ENCODE peak calls at places on chromosomes 12 and 14, in four cellular contexts. One of them, this sample, is unnamed. For H3K4me1, the result is how much of the 10 kb centered on the place peaks cover.

GRCh38 chr12:33609910-33610309 is 170.3 kb upstream of the SYT10 start:
- DNase-seq in psoas muscle: no peak
- DNase-seq in gastrocnemius medialis: no peak
- DNase-seq in left ventricle myocardium inferior: no peak
- DNase-seq in this sample: no peak

GRCh38 chr12:82425241-82425640 is 66.9 kb downstream of the METTL25 start:
- DNase-seq in psoas muscle: no peak
- DNase-seq in left ventricle myocardium inferior: no peak
- DNase-seq in gastrocnemius medialis: no peak
- DNase-seq in this sample: no peak

GRCh38 chr14:104903990-104904389 is 20.7 kb upstream of the PLD4 start:
- DNase-seq in left ventricle myocardium inferior: no peak
- DNase-seq in gastrocnemius medialis: no peak
- DNase-seq in psoas muscle: no peak
- DNase-seq in this sample: no peak

GRCh38 chr12:110670161-110670701 is 18.7 kb downstream of the HVCN1 start:
- DNase-seq in left ventricle myocardium inferior: no peak
- DNase-seq in gastrocnemius medialis: no peak
- DNase-seq in psoas muscle: no peak
- DNase-seq in this sample: no peak

GRCh38 chr12:23204933-23205778 is 580.2 kb downstream of the ETNK1 start:
- DNase-seq in psoas muscle: no peak
- DNase-seq in gastrocnemius medialis: no peak
- DNase-seq in left ventricle myocardium inferior: no peak
- DNase-seq in this sample: no peak

GRCh38 chr12:101828463-101829196 is 2.1 kb downstream of the GNPTAB start:
- DNase-seq in psoas muscle: no peak
- DNase-seq in left ventricle myocardium inferior: no peak
- DNase-seq in gastrocnemius medialis: peak
- DNase-seq in this sample: no peak

GRCh38 chr12:55705802-55706402 is 1.8 kb downstream of the ITGA7 start:
- DNase-seq in gastrocnemius medialis: no peak
- DNase-seq in psoas muscle: peak
- DNase-seq in left ventricle myocardium inferior: no peak
- DNase-seq in this sample: no peak

GRCh38 chr12:99977550-99977949 is 7.2 kb downstream of the ANKS1B start:
- DNase-seq in psoas muscle: no peak
- DNase-seq in gastrocnemius medialis: no peak
- DNase-seq in left ventricle myocardium inferior: no peak
- DNase-seq in this sample: no peak

GRCh38 chr12:62679569-62679968 is 212.9 kb downstream of the MON2 start:
- DNase-seq in left ventricle myocardium inferior: no peak
- DNase-seq in psoas muscle: no peak
- DNase-seq in gastrocnemius medialis: no peak
- DNase-seq in this sample: no peak

GRCh38 chr12:5200276-5201087 is 156.8 kb downstream of the KCNA5 start:
- DNase-seq in psoas muscle: peak
- DNase-seq in gastrocnemius medialis: no peak
- DNase-seq in left ventricle myocardium inferior: peak
- DNase-seq in this sample: no peak

GRCh38 chr14:81125536-81125935 is 95.2 kb downstream of the GTF2A1 start:
- DNase-seq in left ventricle myocardium inferior: no peak
- DNase-seq in gastrocnemius medialis: no peak
- DNase-seq in psoas muscle: no peak
- DNase-seq in this sample: no peak

GRCh38 chr12:121955258-121956040 is 37.1 kb downstream of the CFAP251 start:
- DNase-seq in left ventricle myocardium inferior: no peak
- DNase-seq in gastrocnemius medialis: no peak
- DNase-seq in psoas muscle: no peak
- DNase-seq in this sample: no peak

GRCh38 chr14:70748422-70748821 is 60.9 kb downstream of the MAP3K9 start:
- DNase-seq in psoas muscle: no peak
- DNase-seq in left ventricle myocardium inferior: no peak
- DNase-seq in gastrocnemius medialis: no peak
- DNase-seq in this sample: no peak

GRCh38 chr12:45789025-45789424 is 59.5 kb downstream of the ARID2 start:
- DNase-seq in left ventricle myocardium inferior: no peak
- DNase-seq in gastrocnemius medialis: no peak
- DNase-seq in psoas muscle: no peak
- DNase-seq in this sample: no peak

GRCh38 chr14:48350971-48351370 is 675.6 kb upstream of the MDGA2 start:
- DNase-seq in psoas muscle: no peak
- DNase-seq in gastrocnemius medialis: no peak
- DNase-seq in left ventricle myocardium inferior: no peak
- DNase-seq in this sample: no peak

GRCh38 chr12:57454566-57455373 is at the start of gene INHBE:
- DNase-seq in left ventricle myocardium inferior: no peak
- DNase-seq in psoas muscle: peak
- DNase-seq in gastrocnemius medialis: no peak
- DNase-seq in this sample: no peak

GRCh38 chr12:57452181-57452936 is 2.7 kb upstream of the INHBE start:
- DNase-seq in left ventricle myocardium inferior: peak
- DNase-seq in psoas muscle: peak
- DNase-seq in gastrocnemius medialis: peak
- DNase-seq in this sample: no peak

GRCh38 chr12:57452937-57453509 is 2.1 kb upstream of the INHBE start:
- DNase-seq in left ventricle myocardium inferior: peak
- DNase-seq in psoas muscle: peak
- DNase-seq in gastrocnemius medialis: peak
- DNase-seq in this sample: no peak

GRCh38 chr12:57455374-57456144 is 452 bp downstream of the INHBE start:
- DNase-seq in gastrocnemius medialis: no peak
- DNase-seq in psoas muscle: peak
- DNase-seq in left ventricle myocardium inferior: no peak
- DNase-seq in this sample: no peak

DNA sequence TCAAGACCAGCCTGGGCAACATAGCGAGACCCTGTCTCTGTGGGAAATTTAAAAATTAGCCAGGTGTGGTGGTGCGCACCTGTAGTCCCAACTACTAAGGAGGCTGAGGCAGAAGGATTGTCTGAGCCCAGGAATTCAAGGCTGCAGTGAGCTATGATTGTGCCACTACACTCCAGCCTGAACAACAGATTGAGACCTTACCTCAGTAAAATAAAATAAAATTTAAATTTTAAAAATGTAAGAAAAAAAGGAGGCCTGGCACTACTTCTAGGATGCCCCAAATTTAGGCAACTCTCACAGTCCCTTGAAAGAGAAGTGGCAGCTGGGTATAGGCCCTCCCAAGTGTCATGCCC is 918 bp upstream of the INHBE start:
- DNase-seq in gastrocnemius medialis: no peak
- DNase-seq in psoas muscle: no peak
- DNase-seq in left ventricle myocardium inferior: no peak
- DNase-seq in this sample: no peak
- H3K4me1 ChIP-seq in gastrocnemius medialis: half or more
- H3K4me1 ChIP-seq in psoas muscle: under half
- H3K4me1 ChIP-seq in left ventricle myocardium inferior: under half
- H3K4me1 ChIP-seq in this sample: under half

GRCh38 chr12:108691154-108691994 is 39.9 kb downstream of the CORO1C start:
- DNase-seq in gastrocnemius medialis: peak
- DNase-seq in left ventricle myocardium inferior: peak
- DNase-seq in psoas muscle: peak
- DNase-seq in this sample: peak

GRCh38 chr12:108691995-108692808 is 39.1 kb downstream of the CORO1C start:
- DNase-seq in psoas muscle: peak
- DNase-seq in left ventricle myocardium inferior: peak
- DNase-seq in gastrocnemius medialis: peak
- DNase-seq in this sample: no peak

GRCh38 chr12:108693186-108693585 is 38.1 kb downstream of the CORO1C start:
- DNase-seq in gastrocnemius medialis: no peak
- DNase-seq in left ventricle myocardium inferior: no peak
- DNase-seq in psoas muscle: no peak
- DNase-seq in this sample: no peak

GRCh38 chr12:108694812-108695278 is 36.5 kb downstream of the CORO1C start:
- DNase-seq in gastrocnemius medialis: peak
- DNase-seq in psoas muscle: no peak
- DNase-seq in left ventricle myocardium inferior: no peak
- DNase-seq in this sample: no peak

DNA sequence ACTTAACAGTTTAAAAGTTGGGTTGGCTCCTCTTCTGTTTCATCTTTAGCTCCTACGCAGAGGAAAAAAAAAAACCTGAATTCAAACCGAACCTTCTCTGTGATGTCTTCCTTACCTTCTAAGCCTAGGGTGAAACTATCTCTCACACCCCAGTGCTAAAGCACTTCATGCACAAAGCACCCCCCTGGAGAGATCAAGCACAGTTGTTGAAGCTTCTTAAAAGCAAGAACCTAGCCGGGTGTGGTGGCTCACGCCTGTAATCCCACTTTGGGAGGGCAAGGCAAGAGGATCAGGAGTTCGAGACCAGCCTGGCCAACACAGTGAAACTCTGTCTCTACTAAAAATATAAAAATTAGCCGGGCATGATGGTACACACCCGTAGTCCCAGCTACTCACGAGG is 37.5 kb downstream of the CORO1C start:
- DNase-seq in left ventricle myocardium inferior: no peak
- DNase-seq in psoas muscle: no peak
- DNase-seq in gastrocnemius medialis: no peak
- DNase-seq in this sample: no peak
- H3K4me1 ChIP-seq in left ventricle myocardium inferior: half or more
- H3K4me1 ChIP-seq in psoas muscle: half or more
- H3K4me1 ChIP-seq in gastrocnemius medialis: half or more
- H3K4me1 ChIP-seq in this sample: half or more

GRCh38 chr14:59482120-59482434 is 2.1 kb downstream of the L3HYPDH start:
- DNase-seq in left ventricle myocardium inferior: no peak
- DNase-seq in gastrocnemius medialis: no peak
- DNase-seq in psoas muscle: no peak
- DNase-seq in this sample: no peak

GRCh38 chr14:59483819-59484610 is at the start of the genes JKAMP and L3HYPDH:
- DNase-seq in gastrocnemius medialis: peak
- DNase-seq in left ventricle myocardium inferior: peak
- DNase-seq in psoas muscle: peak
- DNase-seq in this sample: peak

GRCh38 chr14:59482471-59483331 is 1.5 kb downstream of the L3HYPDH start:
- DNase-seq in psoas muscle: no peak
- DNase-seq in left ventricle myocardium inferior: no peak
- DNase-seq in gastrocnemius medialis: no peak
- DNase-seq in this sample: peak

GRCh38 chr14:59484611-59485174 is 376 bp downstream of the JKAMP start:
- DNase-seq in gastrocnemius medialis: no peak
- DNase-seq in psoas muscle: no peak
- DNase-seq in left ventricle myocardium inferior: no peak
- DNase-seq in this sample: no peak

GRCh38 chr14:59483360-59483759 is 848 bp downstream of the L3HYPDH start:
- DNase-seq in gastrocnemius medialis: no peak
- DNase-seq in psoas muscle: no peak
- DNase-seq in left ventricle myocardium inferior: no peak
- DNase-seq in this sample: peak
- H3K4me1 ChIP-seq in gastrocnemius medialis: under half
- H3K4me1 ChIP-seq in psoas muscle: under half
- H3K4me1 ChIP-seq in left ventricle myocardium inferior: half or more
- H3K4me1 ChIP-seq in this sample: half or more

GRCh38 chr12:27545666-27546065 is 21.7 kb downstream of the PPFIBP1 start:
- DNase-seq in gastrocnemius medialis: no peak
- DNase-seq in left ventricle myocardium inferior: no peak
- DNase-seq in psoas muscle: no peak
- DNase-seq in this sample: no peak
- H3K4me1 ChIP-seq in gastrocnemius medialis: half or more
- H3K4me1 ChIP-seq in left ventricle myocardium inferior: half or more
- H3K4me1 ChIP-seq in psoas muscle: half or more
- H3K4me1 ChIP-seq in this sample: half or more

GRCh38 chr14:99838555-99839193 is 45.5 kb downstream of the EML1 start:
- DNase-seq in gastrocnemius medialis: no peak
- DNase-seq in left ventricle myocardium inferior: no peak
- DNase-seq in psoas muscle: no peak
- DNase-seq in this sample: no peak

GRCh38 chr14:99841436-99842071 is 48.3 kb downstream of the EML1 start:
- DNase-seq in psoas muscle: no peak
- DNase-seq in left ventricle myocardium inferior: no peak
- DNase-seq in gastrocnemius medialis: no peak
- DNase-seq in this sample: no peak

GRCh38 chr14:99839696-99840095 is 46.5 kb downstream of the EML1 start:
- DNase-seq in gastrocnemius medialis: no peak
- DNase-seq in left ventricle myocardium inferior: no peak
- DNase-seq in psoas muscle: no peak
- DNase-seq in this sample: no peak

GRCh38 chr14:99840265-99840664 is 47.1 kb downstream of the EML1 start:
- DNase-seq in psoas muscle: no peak
- DNase-seq in left ventricle myocardium inferior: no peak
- DNase-seq in gastrocnemius medialis: no peak
- DNase-seq in this sample: no peak

DNA sequence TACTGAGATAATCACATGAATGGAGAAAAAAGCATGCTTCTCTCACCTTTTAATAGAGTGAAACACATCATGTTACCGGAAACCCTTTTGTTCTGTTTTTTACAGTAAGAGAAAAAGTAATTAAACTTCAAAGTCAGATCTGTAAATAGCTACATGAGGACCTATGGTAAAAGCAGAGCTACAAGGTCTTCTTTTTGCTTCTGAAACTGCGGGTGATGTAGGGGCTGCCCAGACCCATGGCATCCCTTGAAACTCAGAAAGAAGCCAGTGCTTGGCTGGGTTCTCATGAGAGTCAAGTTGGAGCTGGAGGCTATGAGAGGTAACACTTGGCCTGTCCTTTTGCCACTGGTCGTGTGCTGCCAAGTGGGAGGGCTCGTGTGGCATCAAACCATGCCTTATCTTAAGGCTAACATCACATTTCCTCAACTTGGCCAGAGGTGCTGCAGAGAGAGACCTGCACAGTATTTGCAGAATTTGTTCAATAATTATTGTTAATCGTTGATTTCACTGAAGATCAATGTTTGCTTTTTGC is 47.6 kb downstream of the EML1 start:
- DNase-seq in psoas muscle: no peak
- DNase-seq in gastrocnemius medialis: no peak
- DNase-seq in left ventricle myocardium inferior: no peak
- DNase-seq in this sample: no peak
- H3K4me1 ChIP-seq in psoas muscle: under half
- H3K4me1 ChIP-seq in gastrocnemius medialis: under half
- H3K4me1 ChIP-seq in left ventricle myocardium inferior: half or more
- H3K4me1 ChIP-seq in this sample: under half